ENCODE peak calls at places on chromosome 3, in six cellular contexts. O is neural progenitor cell, S is esophagus squamous epithelium, A is stomach, U is mucosa of descending colon, N is astrocyte. I is an unnamed sample.

GRCh38 chr3:195774917-195775316 is 36.8 kb downstream of the MUC4 start:
- DNase-seq in A (no peak), U (no peak), S (no peak), N (no peak), O (peak; percentile 64), I (no peak)

GRCh38 chr3:170622369-170623159 is 36.7 kb upstream of the SLC7A14 start:
- DNase-seq in S (no peak), O (no peak), A (no peak), N (peak; percentile 54), U (no peak), I (no peak)

GRCh38 chr3:189839576-189839975 is 208.4 kb downstream of the TP63 start:
- DNase-seq in N (peak; percentile 79), A (no peak), S (no peak), U (no peak), O (no peak), I (no peak)

GRCh38 chr3:156150434-156151066 is 30.2 kb downstream of the KCNAB1 start:
- DNase-seq in A (peak; percentile 54), U (no peak), S (no peak), N (peak; percentile 43), O (peak; percentile 68), I (no peak)

GRCh38 chr3:62843508-62843907 is 31.7 kb downstream of the CADPS start:
- DNase-seq in U (no peak), N (no peak), S (no peak), O (no peak), A (no peak), I (no peak)

GRCh38 chr3:149592758-149593240 is 65.0 kb downstream of the WWTR1 start:
- DNase-seq in S (no peak), A (no peak), U (no peak), O (peak; percentile 31), N (peak; percentile 70), I (no peak)

GRCh38 chr3:72810063-72810462 is 38.2 kb downstream of the SHQ1 start:
- DNase-seq in U (no peak), S (no peak), A (no peak), N (no peak), O (peak; percentile 37), I (no peak)

GRCh38 chr3:53114412-53115074 is 15.7 kb downstream of the RFT1 start:
- DNase-seq in A (no peak), S (no peak), N (peak; percentile 29), O (no peak), U (no peak), I (no peak)

GRCh38 chr3:75249005-75249404 is 415.1 kb upstream of the FRG2C start:
- DNase-seq in O (no peak), A (no peak), S (no peak), N (no peak), U (no peak), I (no peak)

GRCh38 chr3:172635588-172635987 is 75.3 kb downstream of the NCEH1 start:
- DNase-seq in U (no peak), S (no peak), O (no peak), A (no peak), N (peak; percentile 27), I (no peak)

GRCh38 chr3:10976770-10977169 is 15.8 kb upstream of the SLC6A1 start:
- DNase-seq in A (no peak), O (no peak), U (no peak), S (no peak), N (no peak), I (no peak)

GRCh38 chr3:194606163-194606562 is 27.1 kb downstream of the TMEM44 start:
- DNase-seq in O (no peak), N (no peak), S (no peak), A (no peak), U (no peak), I (no peak)

GRCh38 chr3:144524531-144524930 is 552.9 kb downstream of the DIPK2A start:
- DNase-seq in O (no peak), N (no peak), U (no peak), A (no peak), S (no peak), I (no peak)

GRCh38 chr3:33385423-33385822 is 54.8 kb downstream of the UBP1 start:
- DNase-seq in N (no peak), U (no peak), S (no peak), O (no peak), A (no peak), I (no peak)

GRCh38 chr3:114310701-114311100 is 16.9 kb downstream of the TIGIT start:
- DNase-seq in S (no peak), O (no peak), U (no peak), A (no peak), N (no peak), I (no peak)

GRCh38 chr3:182967218-182968204 is 12.8 kb downstream of the DCUN1D1 start:
- DNase-seq in A (no peak), O (no peak), S (no peak), N (no peak), U (no peak), I (no peak)

GRCh38 chr3:128318275-128318920 is 148.3 kb downstream of the DNAJB8 start:
- DNase-seq in O (no peak), A (peak; percentile 15), N (no peak), U (no peak), S (no peak), I (peak; percentile 16)

GRCh38 chr3:152155654-152156053 is 113.1 kb upstream of the MBNL1 start:
- DNase-seq in S (no peak), A (no peak), U (no peak), N (peak; percentile 33), O (no peak), I (no peak)

GRCh38 chr3:182843478-182843877 is 50.2 kb downstream of the ATP11B start:
- DNase-seq in O (no peak), A (no peak), N (no peak), U (no peak), S (no peak), I (no peak)

GRCh38 chr3:101829066-101829830 is 20.1 kb upstream of the NFKBIZ start:
- DNase-seq in A (peak; percentile 42), U (peak; percentile 51), N (peak; percentile 69), S (no peak), O (peak; percentile 9), I (peak; percentile 59)

GRCh38 chr3:181050738-181051137 is 61.2 kb upstream of the DNAJC19 start:
- DNase-seq in U (no peak), O (peak; percentile 54), A (no peak), S (no peak), N (no peak), I (no peak)

GRCh38 chr3:58177747-58178527 is 32.8 kb downstream of the DNASE1L3 start:
- DNase-seq in S (no peak), N (peak; percentile 63), A (peak; percentile 93), O (peak; percentile 91), U (peak; percentile 95), I (peak; percentile 91)

GRCh38 chr3:32757618-32758374 is 60.0 kb upstream of the TRIM71 start:
- DNase-seq in S (no peak), N (no peak), U (no peak), A (no peak), O (no peak), I (no peak)

GRCh38 chr3:40969341-40969740 is 230.0 kb upstream of the CTNNB1 start:
- DNase-seq in S (no peak), O (no peak), U (no peak), A (no peak), N (no peak), I (no peak)

GRCh38 chr3:40972350-40972749 is 227.0 kb upstream of the CTNNB1 start:
- DNase-seq in S (no peak), N (no peak), A (no peak), U (no peak), O (no peak), I (no peak)

GRCh38 chr3:40970067-40970466 is 229.2 kb upstream of the CTNNB1 start:
- DNase-seq in S (no peak), U (no peak), O (no peak), A (no peak), N (no peak), I (no peak)

GRCh38 chr3:40973141-40973540 is 226.2 kb upstream of the CTNNB1 start:
- DNase-seq in O (no peak), U (no peak), N (no peak), S (no peak), A (no peak), I (no peak)

GRCh38 chr3:40971191-40972168 is 227.8 kb upstream of the CTNNB1 start:
- DNase-seq in N (peak; percentile 96), S (no peak), U (peak; percentile 57), O (no peak), A (peak; percentile 47), I (peak; percentile 78)
- TF ChIP-seq CTCF in N (no peak), S (no peak), U (no peak), O (no peak), A (no peak), I (no peak)

GRCh38 chr3:138371070-138371950 is 22.9 kb downstream of the MRAS start:
- DNase-seq in O (peak; percentile 19), U (no peak), N (no peak), S (no peak), A (no peak), I (no peak)
- H3K4me1 ChIP-seq in O (no peaks in the 10 kb centered on the region), U (no peaks in the 10 kb centered on the region), N (no peaks in the 10 kb centered on the region), S (peaks cover 7% of the 10 kb centered on the region), A (peaks cover 7% of the 10 kb centered on the region), I (no peaks in the 10 kb centered on the region)

GRCh38 chr3:46909535-46910161 is 32.1 kb downstream of the PTH1R start:
- DNase-seq in S (no peak), U (peak; percentile 83), O (peak; percentile 92), A (peak; percentile 82), N (peak; percentile 55), I (peak; percentile 84)
- H3K4me3 ChIP-seq in S (no peak overlapping the region), U (no peak overlapping the region), O (no peak overlapping the region), A (no peak overlapping the region), N (no peak overlapping the region), I (no peak overlapping the region)

GRCh38 chr3:184157206-184157605 is 2.0 kb downstream of the DVL3 start:
- DNase-seq in O (peak; percentile 30), U (no peak), A (no peak), S (no peak), N (no peak), I (no peak)

GRCh38 chr3:184158394-184158793 is 3.2 kb downstream of the DVL3 start:
- DNase-seq in N (no peak), S (no peak), O (no peak), A (no peak), U (no peak), I (no peak)

GRCh38 chr3:184155644-184156521 is 706 bp downstream of the DVL3 start:
- DNase-seq in U (peak; percentile 49), A (no peak), O (peak; percentile 62), N (no peak), S (no peak), I (no peak)

GRCh38 chr3:184156522-184156955 is 1.4 kb downstream of the DVL3 start:
- DNase-seq in N (peak; percentile 36), U (peak; percentile 56), A (no peak), O (peak; percentile 80), S (no peak), I (no peak)

DNA sequence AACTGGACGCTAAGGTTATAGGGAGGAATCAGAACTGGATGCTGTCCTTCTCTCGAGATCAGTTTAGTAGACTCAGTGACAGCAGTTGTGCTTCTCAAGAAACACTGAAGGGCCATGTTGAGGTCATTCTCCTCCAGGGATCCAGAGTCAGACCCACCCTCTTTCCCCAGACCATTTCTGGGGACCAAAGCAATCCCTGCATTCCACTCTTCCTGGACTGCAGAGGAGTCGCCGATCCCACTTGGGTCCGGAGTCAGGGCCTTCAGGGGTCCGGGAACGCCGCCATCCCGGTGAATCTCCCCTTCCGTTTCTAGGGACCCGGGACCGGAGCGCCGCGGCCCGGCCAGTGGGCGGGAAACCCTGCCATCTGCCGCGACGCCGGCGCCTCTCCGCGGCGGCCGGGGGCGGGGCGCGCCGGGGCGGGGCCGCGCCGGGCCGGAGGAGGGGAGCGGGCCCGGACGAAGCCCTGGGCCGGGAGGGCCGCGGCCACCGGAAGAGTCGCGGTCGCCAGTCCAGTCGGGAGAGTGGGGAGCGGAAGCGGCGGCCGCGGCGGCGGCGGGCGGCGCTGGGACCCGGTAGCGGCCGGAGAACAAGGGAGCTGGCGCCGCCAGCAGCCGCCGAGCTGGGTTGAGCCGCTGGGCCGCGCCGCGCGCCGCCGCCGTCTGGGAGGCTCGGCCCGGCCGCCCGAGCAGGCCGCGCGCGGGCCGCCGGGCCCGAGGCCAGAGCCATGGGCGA is at the start of gene DVL3:
- DNase-seq in U (peak; percentile 83), N (peak; percentile 37), A (peak; percentile 75), S (no peak), O (peak; percentile 88), I (peak; percentile 75)
- TF ChIP-seq CTCF in U (no peak), N (no peak), A (no peak), S (no peak), O (no peak), I (no peak)

I was measured in left lung.